ENCODE peak calls at places on chromosome 5, in nine cellular contexts. Y, C, J, W, I, O, Z, E and P are unnamed samples.

GRCh38 chr5:171595801-171596231 is 176.4 kb downstream of the FGF18 start:
- DNase-seq in Z (no peak), C (no peak), O (no peak), W (peak), J (no peak), I (no peak), E (no peak), Y (no peak), P (no peak)

GRCh38 chr5:74586831-74587230 is 53.7 kb downstream of the ENC1 start:
- DNase-seq in W (no peak), Y (no peak), E (no peak), J (no peak), Z (no peak), C (no peak), I (no peak), O (no peak), P (no peak)

GRCh38 chr5:135491552-135492318 is 39.6 kb upstream of the TIFAB start:
- DNase-seq in Z (no peak), J (no peak), C (peak), O (no peak), I (no peak), W (no peak), Y (no peak), E (peak), P (no peak)

GRCh38 chr5:150751096-150751891 is 7.5 kb downstream of the DCTN4 start:
- DNase-seq in E (no peak), Z (no peak), O (no peak), I (no peak), C (no peak), W (no peak), Y (no peak), J (no peak), P (no peak)

GRCh38 chr5:34959323-34959722 is 30.0 kb downstream of the DNAJC21 start:
- DNase-seq in Y (no peak), O (no peak), W (no peak), I (no peak), Z (no peak), E (no peak), C (no peak), J (peak), P (no peak)

GRCh38 chr5:1930880-1931589 is 48.3 kb upstream of the IRX4 start:
- DNase-seq in Z (no peak), O (peak), Y (no peak), J (no peak), I (peak), E (no peak), C (peak), W (peak), P (no peak)

GRCh38 chr5:6637022-6637421 is 3.8 kb downstream of the SRD5A1 start:
- DNase-seq in O (no peak), E (no peak), W (no peak), J (no peak), Z (no peak), Y (no peak), I (no peak), C (no peak), P (no peak)

GRCh38 chr5:33806736-33807442 is 84.9 kb downstream of the ADAMTS12 start:
- DNase-seq in I (no peak), W (no peak), Y (no peak), E (no peak), C (no peak), Z (no peak), J (no peak), O (no peak), P (no peak)

GRCh38 chr5:18394154-18394804 is 760.0 kb downstream of the TAF11L14 start:
- DNase-seq in I (peak), E (peak), Z (peak), W (peak), Y (peak), C (peak), O (peak), J (peak), P (peak)

GRCh38 chr5:58318468-58318867 is 141.4 kb downstream of the PLK2 start:
- DNase-seq in Y (no peak), O (no peak), J (no peak), W (no peak), E (no peak), I (no peak), Z (no peak), C (no peak), P (no peak)

GRCh38 chr5:28766565-28767158 is 1728.3 kb upstream of the CDH9 start:
- DNase-seq in J (peak), E (peak), W (no peak), Y (no peak), I (no peak), Z (peak), C (peak), O (no peak), P (peak)

GRCh38 chr5:171405615-171406014 is 13.8 kb upstream of the FGF18 start:
- DNase-seq in E (no peak), J (no peak), O (no peak), I (no peak), Z (no peak), W (no peak), Y (no peak), C (peak), P (no peak)

GRCh38 chr5:151123897-151124751 is 33.5 kb downstream of the ANXA6 start:
- DNase-seq in W (peak), Z (no peak), J (peak), C (no peak), O (no peak), E (no peak), I (peak), Y (no peak), P (peak)

GRCh38 chr5:172725785-172726184 is 45.2 kb downstream of the DUSP1 start:
- DNase-seq in I (no peak), W (no peak), Y (no peak), C (no peak), Z (no peak), J (no peak), E (no peak), O (no peak), P (no peak)

GRCh38 chr5:105506692-105507277 is 1944.2 kb upstream of the NUDT12 start:
- DNase-seq in Y (no peak), J (peak), W (no peak), C (peak), I (no peak), O (no peak), Z (no peak), E (no peak), P (no peak)

GRCh38 chr5:90158131-90158530 is 251.4 kb downstream of the CETN3 start:
- DNase-seq in E (no peak), J (no peak), Y (no peak), I (no peak), O (no peak), C (no peak), W (no peak), Z (no peak), P (no peak)

GRCh38 chr5:62152394-62153123 is 153.4 kb upstream of the KIF2A start:
- DNase-seq in E (peak), W (no peak), O (no peak), J (no peak), Z (peak), Y (no peak), I (no peak), C (no peak), P (no peak)

GRCh38 chr5:181187500-181188213 is 17.3 kb downstream of the TRIM7 start:
- DNase-seq in I (peak), W (peak), E (no peak), C (peak), Y (peak), J (peak), Z (peak), O (no peak), P (no peak)